ENCODE peak calls at places on chromosome 4, in six cellular contexts. J, S, N, P, M and O are unnamed samples.
A peak's percentile ranks its signal among the peaks of the same experiment; 100 is the strongest.

GRCh38 chr4:124334119-124334518 is 378.4 kb downstream of the ANKRD50 start:
- DNase-seq in J (peak; percentile 11), S (peak; percentile 60), N (no peak), P (no peak), M (peak; percentile 5), O (peak; percentile 24)

GRCh38 chr4:102326951-102327350 is 18.3 kb downstream of the SLC39A8 start:
- DNase-seq in J (no peak), S (no peak), N (no peak), P (no peak), M (no peak), O (no peak)

GRCh38 chr4:48970471-48970921 is 15.6 kb upstream of the CWH43 start:
- DNase-seq in J (no peak), S (peak; percentile 37), N (no peak), P (no peak), M (no peak), O (no peak)

GRCh38 chr4:113790478-113790877 is 28.9 kb upstream of the CAMK2D start:
- DNase-seq in J (no peak), S (no peak), N (no peak), P (no peak), M (no peak), O (no peak)

GRCh38 chr4:94913316-94913715 is 155.6 kb downstream of the BMPR1B start:
- DNase-seq in J (no peak), S (no peak), N (no peak), P (no peak), M (no peak), O (no peak)

GRCh38 chr4:87442889-87443288 is 20.5 kb downstream of the NUDT9 start:
- DNase-seq in J (no peak), S (no peak), N (no peak), P (no peak), M (no peak), O (no peak)

GRCh38 chr4:87058272-87059073 is 123.7 kb downstream of the AFF1 start:
- DNase-seq in J (peak; percentile 67), S (peak; percentile 29), N (no peak), P (no peak), M (no peak), O (no peak)

GRCh38 chr4:92265798-92266197 is 38.0 kb upstream of the GRID2 start:
- DNase-seq in J (no peak), S (no peak), N (no peak), P (no peak), M (no peak), O (no peak)

GRCh38 chr4:6474053-6474568 is 1.7 kb upstream of the PPP2R2C start:
- DNase-seq in J (peak; percentile 55), S (no peak), N (peak; percentile 54), P (no peak), M (no peak), O (peak; percentile 12)

GRCh38 chr4:105978684-105979296 is 83.5 kb downstream of the NPNT start:
- DNase-seq in J (no peak), S (no peak), N (no peak), P (no peak), M (no peak), O (no peak)

GRCh38 chr4:88014506-88014905 is 7.1 kb downstream of the PKD2 start:
- DNase-seq in J (no peak), S (no peak), N (no peak), P (no peak), M (no peak), O (no peak)

GRCh38 chr4:41200486-41201017 is 13.8 kb downstream of the APBB2 start:
- DNase-seq in J (no peak), S (no peak), N (no peak), P (no peak), M (no peak), O (no peak)

GRCh38 chr4:122661176-122661575 is 40.3 kb upstream of the IL21 start:
- DNase-seq in J (no peak), S (no peak), N (no peak), P (no peak), M (no peak), O (no peak)

GRCh38 chr4:126957555-126958440 is 675.0 kb upstream of the INTU start:
- DNase-seq in J (no peak), S (no peak), N (no peak), P (no peak), M (no peak), O (no peak)

GRCh38 chr4:16893141-16893571 is 5.3 kb downstream of the LDB2 start:
- DNase-seq in J (no peak), S (no peak), N (no peak), P (no peak), M (no peak), O (no peak)

GRCh38 chr4:29320947-29321583 is 1399.1 kb upstream of the PCDH7 start:
- DNase-seq in J (no peak), S (no peak), N (no peak), P (no peak), M (no peak), O (no peak)

GRCh38 chr4:47930971-47931804 is 16.8 kb upstream of the NFXL1 start:
- DNase-seq in J (no peak), S (no peak), N (no peak), P (no peak), M (no peak), O (no peak)

GRCh38 chr4:141534985-141535384 is 101.4 kb upstream of the IL15 start:
- DNase-seq in J (no peak), S (no peak), N (no peak), P (no peak), M (no peak), O (no peak)

GRCh38 chr4:148445071-148445902 is 3.1 kb upstream of the NR3C2 start:
- DNase-seq in J (peak; percentile 32), S (no peak), N (peak; percentile 70), P (no peak), M (no peak), O (no peak)

GRCh38 chr4:145351922-145352321 is 129.7 kb upstream of the SMAD1 start:
- DNase-seq in J (no peak), S (no peak), N (no peak), P (no peak), M (no peak), O (no peak)

GRCh38 chr4:111957992-111958391 is 187.3 kb upstream of the FAM241A start:
- DNase-seq in J (no peak), S (no peak), N (no peak), P (no peak), M (no peak), O (no peak)

GRCh38 chr4:56209767-56210166 is 177.5 kb downstream of the AASDH start:
- DNase-seq in J (no peak), S (no peak), N (no peak), P (no peak), M (no peak), O (no peak)

GRCh38 chr4:153365003-153365402 is 20.5 kb downstream of the MND1 start:
- DNase-seq in J (no peak), S (no peak), N (no peak), P (no peak), M (no peak), O (no peak)

GRCh38 chr4:122045533-122045932 is 93.7 kb upstream of the TRPC3 start:
- DNase-seq in J (no peak), S (peak; percentile 62), N (no peak), P (no peak), M (no peak), O (peak; percentile 4)

GRCh38 chr4:30867427-30867826 is 147.3 kb downstream of the PCDH7 start:
- DNase-seq in J (no peak), S (no peak), N (no peak), P (no peak), M (no peak), O (no peak)

GRCh38 chr4:1597021-1597931 is 86.8 kb downstream of the FAM53A start:
- DNase-seq in J (no peak), S (no peak), N (no peak), P (no peak), M (no peak), O (no peak)

GRCh38 chr4:76886848-76887441 is 11.0 kb downstream of the SOWAHB start:
- DNase-seq in J (no peak), S (no peak), N (no peak), P (no peak), M (no peak), O (no peak)

GRCh38 chr4:156347412-156348075 is 393.9 kb upstream of the CTSO start:
- DNase-seq in J (no peak), S (peak; percentile 81), N (no peak), P (no peak), M (no peak), O (no peak)

GRCh38 chr4:92059615-92060014 is 244.2 kb upstream of the GRID2 start:
- DNase-seq in J (no peak), S (no peak), N (no peak), P (no peak), M (no peak), O (no peak)

GRCh38 chr4:150310159-150310895 is 232.1 kb downstream of the DCLK2 start:
- DNase-seq in J (no peak), S (no peak), N (no peak), P (no peak), M (no peak), O (no peak)
- TF ChIP-seq ATF3 in J (no peak), S (no peak), N (no peak), P (no peak), M (no peak), O (no peak)

GRCh38 chr4:8192748-8193738 is 6.0 kb upstream of the SH3TC1 start:
- DNase-seq in J (no peak), S (peak; percentile 39), N (no peak), P (peak; percentile 78), M (no peak), O (peak; percentile 73)
- TF ChIP-seq ATF3 in J (no peak), S (no peak), N (no peak), P (no peak), M (no peak), O (no peak)

GRCh38 chr4:3766207-3766790 is at the start of gene ADRA2C:
- DNase-seq in J (peak; percentile 34), S (no peak), N (no peak), P (no peak), M (no peak), O (peak; percentile 20)
- TF ChIP-seq ATF3 in J (no peak), S (no peak), N (no peak), P (no peak), M (no peak), O (no peak)

DNA sequence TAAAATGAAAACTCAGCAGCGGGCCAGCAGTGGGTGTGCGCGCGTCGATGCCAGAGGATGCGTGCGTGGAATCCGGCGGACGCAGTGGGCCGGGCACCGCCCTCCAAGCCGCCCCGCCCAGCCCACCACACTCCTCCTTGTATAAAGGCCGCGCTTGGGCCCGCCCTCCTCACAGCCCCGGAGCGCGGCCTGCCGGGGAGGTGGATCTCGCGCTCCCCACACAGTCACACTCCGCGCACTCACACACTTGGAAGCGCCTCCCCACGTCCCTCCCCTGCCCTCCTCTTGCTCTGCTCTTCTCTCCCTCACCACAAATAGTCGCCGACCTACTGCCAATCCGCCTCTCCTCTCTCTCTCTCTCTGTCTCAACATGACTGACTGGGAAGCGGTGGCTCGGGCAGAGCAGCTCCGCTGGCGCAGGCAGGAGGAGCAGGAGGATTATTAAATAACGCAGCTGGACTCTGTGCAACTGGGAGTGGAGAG is at the start of gene CCSER1:
- DNase-seq in J (no peak), S (peak; percentile 61), N (peak; percentile 51), P (no peak), M (no peak), O (no peak)
- TF ChIP-seq ATF3 in J (no peak), S (no peak), N (no peak), P (no peak), M (no peak), O (no peak)